ENCODE peak calls at places on chromosomes 2 and 18, in four cellular contexts. E is H9, T is H1, X is IMR-90. G is an unnamed sample.

GRCh38 chr2:147777408-147777807 is 67.4 kb upstream of the ACVR2A start:
- DNase-seq in X (no peak), E (no peak), T (no peak), G (no peak)

GRCh38 chr2:204529795-204530463 is 15.3 kb upstream of the PARD3B start:
- DNase-seq in E (no peak), X (no peak), T (no peak), G (no peak)

GRCh38 chr2:15763106-15763821 is 171.6 kb downstream of the DDX1 start:
- DNase-seq in X (no peak), E (peak), T (peak), G (no peak)

GRCh38 chr2:10236571-10237391 is 65.9 kb upstream of the HPCAL1 start:
- DNase-seq in X (no peak), E (no peak), T (no peak), G (no peak)

GRCh38 chr2:152320166-152320565 is 14.8 kb upstream of the FMNL2 start:
- DNase-seq in T (no peak), E (no peak), X (peak), G (no peak)

GRCh38 chr2:224085811-224086210 is 46.7 kb upstream of the SERPINE2 start:
- DNase-seq in X (no peak), T (no peak), E (no peak), G (no peak)

GRCh38 chr2:119647440-119648169 is 31.4 kb upstream of the TMEM177 start:
- DNase-seq in E (no peak), T (no peak), X (peak), G (no peak)

GRCh38 chr2:73243884-73244570 is 9.9 kb downstream of the CCT7 start:
- DNase-seq in T (no peak), X (peak), E (no peak), G (peak)

GRCh38 chr2:38830546-38831159 is 45.1 kb downstream of the DHX57 start:
- DNase-seq in X (no peak), E (no peak), T (no peak), G (no peak)

GRCh38 chr2:62313433-62314227 is 117.7 kb downstream of the B3GNT2 start:
- DNase-seq in X (no peak), T (no peak), E (no peak), G (no peak)

GRCh38 chr18:63149200-63149587 is 170.4 kb downstream of the BCL2 start:
- DNase-seq in E (no peak), X (no peak), T (no peak), G (no peak)

GRCh38 chr2:128321421-128321775 is 2.7 kb upstream of the HS6ST1 start:
- DNase-seq in E (peak), X (no peak), T (peak), G (no peak)

GRCh38 chr2:221429741-221430491 is 142.2 kb downstream of the EPHA4 start:
- DNase-seq in E (no peak), X (peak), T (no peak), G (no peak)

GRCh38 chr2:45567974-45568789 is 42.9 kb downstream of the SRBD1 start:
- DNase-seq in E (no peak), X (peak), T (no peak), G (peak)

GRCh38 chr2:214066847-214067246 is 344.0 kb upstream of the VWC2L start:
- DNase-seq in E (no peak), X (no peak), T (no peak), G (peak)

GRCh38 chr2:169694894-169695260 is 608 bp downstream of the PHOSPHO2 start:
- DNase-seq in X (no peak), T (no peak), E (no peak), G (no peak)

GRCh38 chr2:230472619-230473018 is 56.6 kb downstream of the SP100 start:
- DNase-seq in X (peak), E (no peak), T (no peak), G (no peak)

GRCh38 chr18:38023871-38024270 is 458.3 kb upstream of the CELF4 start:
- DNase-seq in X (no peak), E (no peak), T (no peak), G (no peak)

GRCh38 chr2:234823877-234824376 is 127.9 kb upstream of the SH3BP4 start:
- DNase-seq in E (no peak), X (peak), T (no peak), G (no peak)

GRCh38 chr2:61702088-61702467 is 151.8 kb downstream of the FAM161A start:
- DNase-seq in X (no peak), E (no peak), T (no peak), G (no peak)

GRCh38 chr2:112493858-112494648 is 12.1 kb downstream of the TTL start:
- DNase-seq in E (no peak), T (no peak), X (peak), G (peak)

GRCh38 chr2:112494839-112495238 is 12.9 kb downstream of the TTL start:
- DNase-seq in X (no peak), E (no peak), T (no peak), G (no peak)

GRCh38 chr2:112488201-112488600 is 6.2 kb downstream of the TTL start:
- DNase-seq in T (no peak), E (no peak), X (no peak), G (no peak)

GRCh38 chr2:112493048-112493447 is 11.1 kb downstream of the TTL start:
- DNase-seq in X (peak), E (no peak), T (no peak), G (peak)

GRCh38 chr2:112491946-112492345 is 10.0 kb downstream of the TTL start:
- DNase-seq in X (no peak), E (no peak), T (no peak), G (no peak)
- H3K56ac ChIP-seq in X (no peak), E (no peak), T (no peak), G (no peak)

GRCh38 chr18:3741333-3741732 is 291.4 kb downstream of the TGIF1 start:
- DNase-seq in E (no peak), T (no peak), X (no peak), G (no peak)
- H3K56ac ChIP-seq in E (no peak), T (peak), X (no peak), G (no peak)

GRCh38 chr2:34656632-34657031 is 1057.5 kb upstream of the FAM98A start:
- DNase-seq in T (no peak), X (no peak), E (no peak), G (no peak)
- H3K56ac ChIP-seq in T (no peak), X (no peak), E (no peak), G (no peak)

DNA sequence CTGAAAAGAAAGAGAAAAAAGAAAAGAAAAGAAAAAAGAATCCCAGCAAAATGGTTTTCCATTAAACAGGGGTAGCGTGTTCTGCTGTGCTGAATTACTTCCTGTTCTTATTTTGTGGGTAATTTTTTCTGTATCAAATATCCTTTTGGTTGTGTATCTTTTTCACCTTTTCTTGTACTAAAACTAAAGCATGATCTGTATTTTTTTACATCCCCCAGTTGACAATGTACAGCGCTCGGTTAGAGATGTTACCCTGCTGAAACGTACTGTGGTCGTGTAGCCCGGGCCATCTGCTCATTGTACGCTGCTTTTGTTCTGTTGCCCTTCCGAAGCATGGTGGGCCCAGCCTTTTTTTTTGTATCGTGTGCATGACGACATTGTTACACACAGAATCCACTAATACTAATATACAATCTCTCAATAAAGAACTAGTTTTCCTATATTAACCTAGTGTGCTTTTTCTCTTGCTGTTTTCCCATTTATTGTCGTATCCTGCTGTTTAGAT is 233.1 kb downstream of the HAUS1 start:
- DNase-seq in X (no peak), E (no peak), T (no peak), G (no peak)
- H3K56ac ChIP-seq in X (no peak), E (no peak), T (no peak), G (peak)

GRCh38 chr2:172094319-172095145 is 8.2 kb downstream of the DLX2 start:
- DNase-seq in X (no peak), E (no peak), T (peak), G (peak)
- H3K56ac ChIP-seq in X (no peak), E (no peak), T (no peak), G (peak)

GRCh38 chr2:114534051-114534727 is 91.7 kb downstream of the DPP10 start:
- DNase-seq in X (no peak), E (no peak), T (no peak), G (no peak)
- H3K56ac ChIP-seq in X (no peak), E (no peak), T (no peak), G (no peak)